ENCODE peak calls at places on chromosomes 5 and 9, in five cellular contexts. P is testis, U is HepG2, T is IMR-90, G is spleen. Q is an unnamed sample.

GRCh38 chr9:68704804-68705635 is at the start of gene PIP5K1B:
- DNase-seq in P (peak; percentile 80), U (peak; percentile 70), T (peak; percentile 29), G (peak; percentile 96), Q (no peak)

GRCh38 chr5:173714551-173715428 is 98.3 kb upstream of the BOD1 start:
- DNase-seq in P (no peak), U (no peak), T (peak; percentile 93), G (no peak), Q (no peak)

GRCh38 chr5:106521701-106522100 is 1149.0 kb downstream of the EFNA5 start:
- DNase-seq in P (no peak), U (no peak), T (peak; percentile 76), G (no peak), Q (no peak)

GRCh38 chr9:87793292-87793691 is 67.4 kb downstream of the CTSL start:
- DNase-seq in P (no peak), U (peak; percentile 85), T (peak; percentile 87), G (no peak), Q (no peak)

GRCh38 chr5:95647886-95648860 is 1.6 kb downstream of the RFESD start:
- DNase-seq in P (no peak), U (no peak), T (peak; percentile 26), G (no peak), Q (no peak)

GRCh38 chr5:78829811-78830499 is 155.2 kb downstream of the ARSB start:
- DNase-seq in P (peak; percentile 73), U (no peak), T (peak; percentile 25), G (no peak), Q (no peak)

GRCh38 chr5:100901851-100902341 is 1.2 kb downstream of the ST8SIA4 start:
- DNase-seq in P (no peak), U (no peak), T (no peak), G (peak; percentile 79), Q (peak; percentile 83)

GRCh38 chr5:114473541-114473940 is 111.7 kb downstream of the KCNN2 start:
- DNase-seq in P (no peak), U (no peak), T (peak; percentile 8), G (no peak), Q (no peak)

GRCh38 chr9:114031948-114032688 is 46.0 kb downstream of the AMBP start:
- DNase-seq in P (no peak), U (no peak), T (no peak), G (peak; percentile 37), Q (peak; percentile 79)

GRCh38 chr9:125764198-125764597 is 17.0 kb downstream of the PBX3 start:
- DNase-seq in P (no peak), U (no peak), T (no peak), G (no peak), Q (no peak)

GRCh38 chr5:177328545-177329231 is 17.0 kb upstream of the MXD3 start:
- DNase-seq in P (no peak), U (no peak), T (no peak), G (no peak), Q (no peak)

GRCh38 chr5:177330991-177331837 is 19.5 kb upstream of the MXD3 start:
- DNase-seq in P (no peak), U (no peak), T (no peak), G (peak; percentile 79), Q (no peak)

GRCh38 chr5:177327539-177328522 is 16.1 kb upstream of the MXD3 start:
- DNase-seq in P (no peak), U (peak; percentile 68), T (peak; percentile 33), G (no peak), Q (no peak)

GRCh38 chr5:177332031-177332895 is 19.2 kb downstream of the LMAN2 start:
- DNase-seq in P (no peak), U (no peak), T (no peak), G (peak; percentile 74), Q (no peak)

GRCh38 chr5:177329883-177330282 is 18.2 kb upstream of the MXD3 start:
- DNase-seq in P (no peak), U (no peak), T (no peak), G (peak; percentile 42), Q (no peak)
- TF ChIP-seq POLR2A in P (no peak), U (no peak), T (no peak), G (no peak), Q (no peak)

GRCh38 chr5:1498623-1499416 is 24.9 kb downstream of the LPCAT1 start:
- DNase-seq in P (no peak), U (no peak), T (no peak), G (no peak), Q (no peak)
- H3K4me1 ChIP-seq in P (peaks cover 4% of the 10 kb centered on the region), U (no peaks in the 10 kb centered on the region), T (peaks cover 2% of the 10 kb centered on the region), G (peaks cover 85% of the 10 kb centered on the region), Q (peaks cover 47% of the 10 kb centered on the region)

DNA sequence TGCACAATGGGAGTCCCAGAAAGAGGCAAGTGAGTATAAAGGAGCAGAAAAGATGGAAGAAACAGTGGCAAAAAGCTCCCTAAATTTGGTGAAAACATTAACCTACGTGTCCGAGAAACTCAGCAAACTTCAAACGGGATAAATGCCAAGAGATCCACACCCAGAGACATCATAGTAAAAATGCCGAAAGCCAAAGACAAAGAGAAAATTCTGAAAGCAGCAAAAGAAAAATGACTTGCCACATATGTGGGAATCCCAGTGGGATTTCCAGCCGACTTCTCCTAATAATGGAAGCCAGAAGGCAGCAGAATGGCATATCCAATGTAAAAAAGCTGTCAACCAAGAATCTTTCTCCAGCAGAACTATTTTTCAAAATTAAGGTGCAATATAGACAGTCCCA is 101.2 kb downstream of the ADAMTS2 start:
- DNase-seq in P (no peak), U (no peak), T (no peak), G (no peak), Q (no peak)
- H3K27ac ChIP-seq in P (no peak overlapping the region), U (no peak overlapping the region), T (no peak overlapping the region), G (no peak overlapping the region), Q (peak overlapping the region; percentile 74)

DNA sequence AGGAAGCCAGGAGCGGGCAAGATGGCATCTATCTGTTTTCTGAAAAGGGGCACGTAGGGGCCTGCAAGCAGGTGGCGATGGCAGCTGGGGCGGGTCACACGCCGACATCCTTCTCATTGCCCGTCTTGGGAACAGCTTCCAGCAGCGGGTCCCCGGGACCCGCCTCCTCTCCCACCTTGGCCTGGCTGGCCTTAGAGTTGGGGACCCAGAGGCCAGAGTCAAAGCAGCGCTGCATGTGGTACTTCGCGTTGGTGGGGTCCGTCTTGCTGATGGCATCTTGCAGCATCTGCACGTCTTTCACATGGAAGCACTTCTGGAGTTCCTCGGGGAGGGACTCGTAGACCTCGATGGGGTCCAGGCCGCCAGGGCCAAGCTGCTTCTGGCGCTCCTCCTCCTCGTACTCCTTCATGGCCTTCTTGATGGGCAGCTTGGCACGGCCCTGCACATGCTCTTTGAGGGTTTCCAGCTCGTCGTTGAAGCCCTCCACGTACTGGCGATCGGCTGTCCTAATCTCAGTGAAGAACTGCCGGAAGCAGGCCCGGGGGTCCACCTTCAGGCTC is 127.6 kb upstream of the CLINT1 start:
- DNase-seq in P (no peak), U (no peak), T (no peak), G (no peak), Q (no peak)
- TF ChIP-seq POLR2A in P (no peak), U (no peak), T (no peak), G (no peak), Q (no peak)

DNA sequence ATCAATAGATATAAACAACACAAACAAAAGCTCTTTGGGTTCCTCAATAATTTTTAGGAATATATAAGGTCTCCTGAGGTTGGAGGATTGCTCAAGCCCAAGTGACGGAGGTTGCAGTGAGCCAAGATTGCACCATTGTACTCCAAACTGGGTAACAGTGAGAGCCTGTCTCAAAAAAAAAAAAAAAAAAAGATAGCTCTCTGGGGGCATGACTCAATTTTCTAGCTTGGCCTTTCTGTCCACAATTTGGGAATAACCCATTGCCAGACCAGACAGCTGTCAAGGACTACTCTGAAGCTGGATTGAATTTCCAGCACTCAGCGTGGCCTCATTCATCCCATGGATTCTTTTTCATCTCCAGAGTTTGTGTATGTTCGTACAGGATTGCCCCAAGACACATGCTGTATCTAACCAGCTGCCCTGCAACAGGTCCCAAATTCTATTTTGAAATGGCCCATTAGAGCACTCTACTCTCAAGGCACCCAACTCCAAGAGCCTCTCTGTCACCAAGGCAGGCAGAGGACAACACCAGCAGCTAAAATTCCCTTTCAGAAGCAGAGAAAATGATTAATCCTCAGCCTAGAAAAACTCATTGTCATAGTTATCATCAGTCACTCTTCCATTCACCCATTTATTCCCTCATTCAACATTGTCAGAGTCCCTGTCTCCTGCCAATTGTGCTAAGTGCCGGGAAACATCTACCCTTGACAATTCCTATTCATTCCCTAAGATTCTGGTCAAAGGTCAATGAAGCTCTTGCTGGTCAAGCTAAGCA is 8.7 kb downstream of the FAM193B start:
- DNase-seq in P (peak; percentile 69), U (no peak), T (peak; percentile 83), G (no peak), Q (no peak)
- H3K4me1 ChIP-seq in P (no peaks in the 10 kb centered on the region), U (peaks cover 39% of the 10 kb centered on the region), T (peaks cover 21% of the 10 kb centered on the region), G (peaks cover 31% of the 10 kb centered on the region), Q (peaks cover 80% of the 10 kb centered on the region)

Q was measured in vagina.